ENCODE peak calls at places on chromosomes 12 and 14, in ten cellular contexts. One of them, this sample, is unnamed.

GRCh38 chr12:124548854-124549378 is 18.5 kb downstream of the NCOR2 start:
- DNase-seq in sigmoid colon: peak; percentile 88
- DNase-seq in body of pancreas: peak; percentile 68
- DNase-seq in CD8-positive, alpha-beta memory T cell: no peak
- DNase-seq in cardiac muscle cell: no peak
- DNase-seq in small intestine: no peak
- DNase-seq in GM12878: no peak
- DNase-seq in CD8-positive, alpha-beta T cell: no peak
- DNase-seq in A549: no peak
- DNase-seq in upper lobe of right lung: peak; percentile 75
- DNase-seq in this sample: no peak

GRCh38 chr12:26493656-26494055 is 298.3 kb downstream of the SSPN start:
- DNase-seq in CD8-positive, alpha-beta T cell: no peak
- DNase-seq in cardiac muscle cell: no peak
- DNase-seq in small intestine: no peak
- DNase-seq in CD8-positive, alpha-beta memory T cell: no peak
- DNase-seq in body of pancreas: peak; percentile 37
- DNase-seq in A549: no peak
- DNase-seq in sigmoid colon: no peak
- DNase-seq in upper lobe of right lung: no peak
- DNase-seq in GM12878: no peak
- DNase-seq in this sample: no peak

GRCh38 chr14:50677527-50678063 is 9.5 kb upstream of the SAV1 start:
- DNase-seq in cardiac muscle cell: no peak
- DNase-seq in body of pancreas: no peak
- DNase-seq in CD8-positive, alpha-beta T cell: no peak
- DNase-seq in upper lobe of right lung: no peak
- DNase-seq in GM12878: peak; percentile 61
- DNase-seq in A549: peak; percentile 14
- DNase-seq in CD8-positive, alpha-beta memory T cell: no peak
- DNase-seq in sigmoid colon: no peak
- DNase-seq in small intestine: no peak
- DNase-seq in this sample: no peak

GRCh38 chr14:95228240-95228639 is 70.9 kb upstream of the DICER1 start:
- DNase-seq in CD8-positive, alpha-beta memory T cell: no peak
- DNase-seq in CD8-positive, alpha-beta T cell: no peak
- DNase-seq in sigmoid colon: no peak
- DNase-seq in GM12878: no peak
- DNase-seq in body of pancreas: no peak
- DNase-seq in cardiac muscle cell: no peak
- DNase-seq in small intestine: no peak
- DNase-seq in A549: no peak
- DNase-seq in upper lobe of right lung: no peak
- DNase-seq in this sample: no peak

GRCh38 chr12:46212108-46212982 is 56.5 kb downstream of the SLC38A1 start:
- DNase-seq in CD8-positive, alpha-beta T cell: no peak
- DNase-seq in sigmoid colon: no peak
- DNase-seq in A549: no peak
- DNase-seq in CD8-positive, alpha-beta memory T cell: no peak
- DNase-seq in upper lobe of right lung: no peak
- DNase-seq in body of pancreas: no peak
- DNase-seq in small intestine: no peak
- DNase-seq in GM12878: no peak
- DNase-seq in cardiac muscle cell: no peak
- DNase-seq in this sample: no peak

GRCh38 chr12:114186241-114187002 is 219.5 kb downstream of the TBX5 start:
- DNase-seq in cardiac muscle cell: no peak
- DNase-seq in upper lobe of right lung: no peak
- DNase-seq in sigmoid colon: no peak
- DNase-seq in CD8-positive, alpha-beta T cell: no peak
- DNase-seq in A549: no peak
- DNase-seq in small intestine: no peak
- DNase-seq in GM12878: no peak
- DNase-seq in CD8-positive, alpha-beta memory T cell: no peak
- DNase-seq in body of pancreas: no peak
- DNase-seq in this sample: no peak

GRCh38 chr12:127143020-127143419 is 1124.0 kb upstream of the TMEM132C start:
- DNase-seq in small intestine: no peak
- DNase-seq in GM12878: no peak
- DNase-seq in upper lobe of right lung: no peak
- DNase-seq in CD8-positive, alpha-beta T cell: no peak
- DNase-seq in CD8-positive, alpha-beta memory T cell: no peak
- DNase-seq in A549: no peak
- DNase-seq in sigmoid colon: no peak
- DNase-seq in body of pancreas: no peak
- DNase-seq in cardiac muscle cell: peak; percentile 21
- DNase-seq in this sample: no peak

GRCh38 chr14:88463318-88463717 is 77.9 kb downstream of the SPATA7 start:
- DNase-seq in body of pancreas: no peak
- DNase-seq in CD8-positive, alpha-beta memory T cell: no peak
- DNase-seq in sigmoid colon: no peak
- DNase-seq in cardiac muscle cell: peak; percentile 25
- DNase-seq in CD8-positive, alpha-beta T cell: no peak
- DNase-seq in upper lobe of right lung: no peak
- DNase-seq in GM12878: no peak
- DNase-seq in A549: peak; percentile 38
- DNase-seq in small intestine: peak; percentile 67
- DNase-seq in this sample: no peak

GRCh38 chr14:29227631-29228030 is 461.0 kb downstream of the FOXG1 start:
- DNase-seq in A549: no peak
- DNase-seq in body of pancreas: no peak
- DNase-seq in sigmoid colon: no peak
- DNase-seq in CD8-positive, alpha-beta T cell: no peak
- DNase-seq in GM12878: no peak
- DNase-seq in cardiac muscle cell: no peak
- DNase-seq in CD8-positive, alpha-beta memory T cell: no peak
- DNase-seq in small intestine: no peak
- DNase-seq in upper lobe of right lung: no peak
- DNase-seq in this sample: no peak

GRCh38 chr12:54560374-54560858 is 11.0 kb downstream of the PDE1B start:
- DNase-seq in CD8-positive, alpha-beta memory T cell: peak; percentile 80
- DNase-seq in cardiac muscle cell: peak; percentile 89
- DNase-seq in small intestine: peak; percentile 80
- DNase-seq in A549: peak; percentile 80
- DNase-seq in sigmoid colon: peak; percentile 96
- DNase-seq in GM12878: peak; percentile 65
- DNase-seq in CD8-positive, alpha-beta T cell: peak; percentile 92
- DNase-seq in upper lobe of right lung: peak; percentile 95
- DNase-seq in body of pancreas: peak; percentile 96
- DNase-seq in this sample: no peak

GRCh38 chr14:93430319-93430801 is 379 bp upstream of the UNC79 start:
- DNase-seq in cardiac muscle cell: peak; percentile 75
- DNase-seq in A549: no peak
- DNase-seq in CD8-positive, alpha-beta memory T cell: no peak
- DNase-seq in small intestine: no peak
- DNase-seq in body of pancreas: peak; percentile 68
- DNase-seq in sigmoid colon: no peak
- DNase-seq in CD8-positive, alpha-beta T cell: no peak
- DNase-seq in GM12878: no peak
- DNase-seq in upper lobe of right lung: no peak
- DNase-seq in this sample: no peak

GRCh38 chr14:103880334-103880985 is 33.1 kb upstream of the PPP1R13B start:
- DNase-seq in CD8-positive, alpha-beta T cell: peak; percentile 62
- DNase-seq in upper lobe of right lung: peak; percentile 92
- DNase-seq in sigmoid colon: peak; percentile 92
- DNase-seq in A549: no peak
- DNase-seq in small intestine: no peak
- DNase-seq in GM12878: no peak
- DNase-seq in cardiac muscle cell: no peak
- DNase-seq in CD8-positive, alpha-beta memory T cell: peak; percentile 10
- DNase-seq in body of pancreas: peak; percentile 90
- DNase-seq in this sample: no peak

GRCh38 chr14:105563347-105563737 is 37.0 kb downstream of the TMEM121 start:
- DNase-seq in CD8-positive, alpha-beta memory T cell: no peak
- DNase-seq in small intestine: no peak
- DNase-seq in CD8-positive, alpha-beta T cell: no peak
- DNase-seq in upper lobe of right lung: peak; percentile 5
- DNase-seq in GM12878: no peak
- DNase-seq in body of pancreas: no peak
- DNase-seq in sigmoid colon: no peak
- DNase-seq in A549: no peak
- DNase-seq in cardiac muscle cell: no peak
- DNase-seq in this sample: no peak

GRCh38 chr14:105562713-105563346 is 36.4 kb downstream of the TMEM121 start:
- DNase-seq in upper lobe of right lung: peak; percentile 21
- DNase-seq in body of pancreas: no peak
- DNase-seq in small intestine: no peak
- DNase-seq in GM12878: no peak
- DNase-seq in sigmoid colon: peak; percentile 25
- DNase-seq in CD8-positive, alpha-beta T cell: no peak
- DNase-seq in CD8-positive, alpha-beta memory T cell: no peak
- DNase-seq in A549: no peak
- DNase-seq in cardiac muscle cell: no peak
- DNase-seq in this sample: no peak
- H3K4me1 ChIP-seq in upper lobe of right lung: no peaks in the 10 kb centered on the region
- H3K4me1 ChIP-seq in body of pancreas: no peaks in the 10 kb centered on the region
- H3K4me1 ChIP-seq in small intestine: no peaks in the 10 kb centered on the region
- H3K4me1 ChIP-seq in GM12878: peaks cover 46% of the 10 kb centered on the region
- H3K4me1 ChIP-seq in sigmoid colon: no peaks in the 10 kb centered on the region
- H3K4me1 ChIP-seq in CD8-positive, alpha-beta T cell: no peaks in the 10 kb centered on the region
- H3K4me1 ChIP-seq in CD8-positive, alpha-beta memory T cell: no peaks in the 10 kb centered on the region
- H3K4me1 ChIP-seq in A549: no peaks in the 10 kb centered on the region
- H3K4me1 ChIP-seq in cardiac muscle cell: no peaks in the 10 kb centered on the region
- H3K4me1 ChIP-seq in this sample: no peaks in the 10 kb centered on the region

GRCh38 chr14:99791476-99792283 is 1.5 kb upstream of the EML1 start:
- DNase-seq in CD8-positive, alpha-beta memory T cell: no peak
- DNase-seq in GM12878: no peak
- DNase-seq in cardiac muscle cell: no peak
- DNase-seq in A549: no peak
- DNase-seq in CD8-positive, alpha-beta T cell: no peak
- DNase-seq in sigmoid colon: peak; percentile 60
- DNase-seq in small intestine: no peak
- DNase-seq in upper lobe of right lung: no peak
- DNase-seq in body of pancreas: no peak
- DNase-seq in this sample: no peak

GRCh38 chr14:99790978-99791376 is 2.2 kb upstream of the EML1 start:
- DNase-seq in cardiac muscle cell: no peak
- DNase-seq in GM12878: no peak
- DNase-seq in CD8-positive, alpha-beta memory T cell: no peak
- DNase-seq in sigmoid colon: peak; percentile 64
- DNase-seq in body of pancreas: peak; percentile 47
- DNase-seq in upper lobe of right lung: peak; percentile 73
- DNase-seq in CD8-positive, alpha-beta T cell: no peak
- DNase-seq in A549: no peak
- DNase-seq in small intestine: no peak
- DNase-seq in this sample: peak; percentile 44

GRCh38 chr14:99790201-99790977 is 2.8 kb upstream of the EML1 start:
- DNase-seq in small intestine: no peak
- DNase-seq in CD8-positive, alpha-beta memory T cell: no peak
- DNase-seq in upper lobe of right lung: no peak
- DNase-seq in sigmoid colon: peak; percentile 62
- DNase-seq in GM12878: no peak
- DNase-seq in CD8-positive, alpha-beta T cell: no peak
- DNase-seq in body of pancreas: no peak
- DNase-seq in A549: no peak
- DNase-seq in cardiac muscle cell: no peak
- DNase-seq in this sample: no peak

GRCh38 chr14:99788713-99789112 is 4.5 kb upstream of the EML1 start:
- DNase-seq in A549: no peak
- DNase-seq in CD8-positive, alpha-beta T cell: no peak
- DNase-seq in body of pancreas: no peak
- DNase-seq in cardiac muscle cell: no peak
- DNase-seq in upper lobe of right lung: no peak
- DNase-seq in CD8-positive, alpha-beta memory T cell: no peak
- DNase-seq in GM12878: no peak
- DNase-seq in small intestine: no peak
- DNase-seq in sigmoid colon: peak; percentile 50
- DNase-seq in this sample: no peak

GRCh38 chr14:99789581-99789980 is 3.6 kb upstream of the EML1 start:
- DNase-seq in A549: no peak
- DNase-seq in CD8-positive, alpha-beta memory T cell: no peak
- DNase-seq in GM12878: no peak
- DNase-seq in small intestine: no peak
- DNase-seq in upper lobe of right lung: no peak
- DNase-seq in body of pancreas: no peak
- DNase-seq in CD8-positive, alpha-beta T cell: no peak
- DNase-seq in sigmoid colon: no peak
- DNase-seq in cardiac muscle cell: no peak
- DNase-seq in this sample: no peak
- H3K4me1 ChIP-seq in A549: peaks cover 13% of the 10 kb centered on the region
- H3K4me1 ChIP-seq in CD8-positive, alpha-beta memory T cell: peaks cover 7% of the 10 kb centered on the region
- H3K4me1 ChIP-seq in GM12878: no peaks in the 10 kb centered on the region
- H3K4me1 ChIP-seq in small intestine: no peaks in the 10 kb centered on the region
- H3K4me1 ChIP-seq in upper lobe of right lung: peaks cover 15% of the 10 kb centered on the region
- H3K4me1 ChIP-seq in body of pancreas: peaks cover 40% of the 10 kb centered on the region
- H3K4me1 ChIP-seq in CD8-positive, alpha-beta T cell: peaks cover 7% of the 10 kb centered on the region
- H3K4me1 ChIP-seq in sigmoid colon: peaks cover 73% of the 10 kb centered on the region
- H3K4me1 ChIP-seq in cardiac muscle cell: peaks cover 6% of the 10 kb centered on the region
- H3K4me1 ChIP-seq in this sample: peaks cover 7% of the 10 kb centered on the region

DNA sequence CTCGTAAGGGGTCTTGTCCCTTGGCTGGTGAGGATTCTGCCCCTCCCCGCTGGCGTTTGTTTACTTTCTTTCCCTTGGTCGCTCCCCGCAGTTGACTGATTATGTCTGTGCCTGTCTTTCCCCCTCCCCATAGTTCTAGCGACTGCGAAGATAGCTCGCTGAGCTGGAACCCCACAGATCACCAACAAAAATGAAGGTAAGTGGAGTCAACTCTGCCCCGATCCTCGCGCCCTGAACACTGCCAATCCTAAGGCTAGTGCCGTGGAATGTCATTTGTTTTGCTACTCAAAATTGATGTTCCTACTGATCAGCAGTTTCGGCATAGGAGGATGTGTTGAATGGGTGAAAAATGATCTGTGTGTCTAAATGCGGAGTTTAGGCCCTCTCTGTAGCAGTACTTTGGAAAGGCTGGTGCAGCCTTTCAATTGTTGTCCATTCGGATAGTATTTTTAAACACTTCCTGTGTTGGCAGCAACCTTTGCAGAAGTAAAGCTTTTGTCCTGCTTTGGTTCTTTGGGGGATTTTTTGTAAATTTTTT is 1.4 kb downstream of the ARID4A start:
- DNase-seq in sigmoid colon: no peak
- DNase-seq in upper lobe of right lung: no peak
- DNase-seq in body of pancreas: no peak
- DNase-seq in small intestine: no peak
- DNase-seq in CD8-positive, alpha-beta T cell: no peak
- DNase-seq in cardiac muscle cell: peak; percentile 30
- DNase-seq in CD8-positive, alpha-beta memory T cell: no peak
- DNase-seq in A549: no peak
- DNase-seq in GM12878: no peak
- DNase-seq in this sample: no peak
- H3K4me1 ChIP-seq in sigmoid colon: peaks cover 18% of the 10 kb centered on the region
- H3K4me1 ChIP-seq in upper lobe of right lung: peaks cover 32% of the 10 kb centered on the region
- H3K4me1 ChIP-seq in body of pancreas: peaks cover 16% of the 10 kb centered on the region
- H3K4me1 ChIP-seq in small intestine: no peaks in the 10 kb centered on the region
- H3K4me1 ChIP-seq in CD8-positive, alpha-beta T cell: peaks cover 27% of the 10 kb centered on the region
- H3K4me1 ChIP-seq in cardiac muscle cell: peaks cover 22% of the 10 kb centered on the region
- H3K4me1 ChIP-seq in CD8-positive, alpha-beta memory T cell: peaks cover 35% of the 10 kb centered on the region
- H3K4me1 ChIP-seq in A549: peaks cover 23% of the 10 kb centered on the region
- H3K4me1 ChIP-seq in GM12878: peaks cover 3% of the 10 kb centered on the region
- H3K4me1 ChIP-seq in this sample: peaks cover 7% of the 10 kb centered on the region

DNA sequence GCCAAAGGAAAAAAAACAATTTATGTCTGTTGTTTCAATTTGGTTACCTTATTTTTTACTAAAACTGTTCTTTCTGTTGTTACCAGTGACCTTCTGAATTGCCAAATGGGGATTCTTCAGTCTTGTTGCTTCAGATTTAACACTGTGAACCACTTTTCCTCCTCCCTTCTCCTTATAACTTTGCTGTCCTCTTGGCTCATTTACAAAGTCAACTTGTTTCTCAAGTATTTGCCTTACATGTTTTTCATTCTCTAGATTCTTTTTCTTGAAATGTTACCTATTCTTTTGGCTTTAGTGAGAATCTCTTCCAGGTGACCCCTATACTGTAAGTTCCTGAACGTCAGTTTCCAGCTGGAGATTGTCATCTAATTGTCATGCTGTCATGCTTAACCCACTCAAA is 19.4 kb downstream of the FUT8 start:
- DNase-seq in small intestine: no peak
- DNase-seq in CD8-positive, alpha-beta memory T cell: no peak
- DNase-seq in body of pancreas: no peak
- DNase-seq in sigmoid colon: no peak
- DNase-seq in A549: no peak
- DNase-seq in upper lobe of right lung: no peak
- DNase-seq in GM12878: no peak
- DNase-seq in cardiac muscle cell: no peak
- DNase-seq in CD8-positive, alpha-beta T cell: no peak
- DNase-seq in this sample: no peak
- H3K4me1 ChIP-seq in small intestine: no peaks in the 10 kb centered on the region
- H3K4me1 ChIP-seq in CD8-positive, alpha-beta memory T cell: no peaks in the 10 kb centered on the region
- H3K4me1 ChIP-seq in body of pancreas: peaks cover 4% of the 10 kb centered on the region
- H3K4me1 ChIP-seq in sigmoid colon: peaks cover 19% of the 10 kb centered on the region
- H3K4me1 ChIP-seq in A549: no peaks in the 10 kb centered on the region
- H3K4me1 ChIP-seq in upper lobe of right lung: peaks cover 9% of the 10 kb centered on the region
- H3K4me1 ChIP-seq in GM12878: peaks cover 24% of the 10 kb centered on the region
- H3K4me1 ChIP-seq in cardiac muscle cell: peaks cover 19% of the 10 kb centered on the region
- H3K4me1 ChIP-seq in CD8-positive, alpha-beta T cell: peaks cover 6% of the 10 kb centered on the region
- H3K4me1 ChIP-seq in this sample: peaks cover 10% of the 10 kb centered on the region

This sample was measured in Caco-2.